ENCODE peak calls at places on chromosomes 2 and 18, in five cellular contexts. F is uterus, K is MCF 10A, G is astrocyte of the spinal cord, S is breast epithelium. D is an unnamed sample.

GRCh38 chr2:232137748-232138147 is 176.2 kb downstream of the DIS3L2 start:
- DNase-seq in F (no peak), K (no peak), G (no peak), S (no peak), D (no peak)

GRCh38 chr2:106138904-106139574 is 55.1 kb downstream of the UXS1 start:
- DNase-seq in F (no peak), K (no peak), G (no peak), S (no peak), D (no peak)

GRCh38 chr2:64850641-64851040 is 138.6 kb upstream of the SLC1A4 start:
- DNase-seq in F (no peak), K (no peak), G (no peak), S (no peak), D (no peak)

GRCh38 chr2:218319813-218320360 is 27.6 kb upstream of the TMBIM1 start:
- DNase-seq in F (no peak), K (peak; percentile 18), G (no peak), S (no peak), D (no peak)

GRCh38 chr2:46082531-46083485 is 214.4 kb upstream of the EPAS1 start:
- DNase-seq in F (no peak), K (peak; percentile 89), G (peak; percentile 90), S (no peak), D (peak; percentile 13)

GRCh38 chr2:29013046-29013780 is 32.1 kb downstream of the TOGARAM2 start:
- DNase-seq in F (no peak), K (peak; percentile 22), G (peak; percentile 32), S (no peak), D (peak; percentile 18)

GRCh38 chr2:78861546-78861945 is 164.0 kb upstream of the REG3G start:
- DNase-seq in F (no peak), K (peak; percentile 39), G (no peak), S (no peak), D (peak; percentile 13)

GRCh38 chr18:80225685-80226084 is 21.6 kb downstream of the PARD6G start:
- DNase-seq in F (no peak), K (no peak), G (no peak), S (no peak), D (no peak)

GRCh38 chr2:39379643-39380524 is 57.2 kb downstream of the MAP4K3 start:
- DNase-seq in F (no peak), K (peak; percentile 62), G (peak; percentile 64), S (no peak), D (peak; percentile 8)

GRCh38 chr18:45677408-45677807 is 46.6 kb upstream of the SLC14A1 start:
- DNase-seq in F (no peak), K (no peak), G (no peak), S (no peak), D (no peak)

GRCh38 chr18:49784427-49785185 is 28.7 kb downstream of the ACAA2 start:
- DNase-seq in F (no peak), K (no peak), G (peak; percentile 13), S (no peak), D (no peak)
- TF ChIP-seq CTCF in F (no peak), K (peak; percentile 31), G (peak; percentile 21), S (no peak), D (no peak)

GRCh38 chr18:46950064-46950656 is 32.8 kb downstream of the KATNAL2 start:
- DNase-seq in F (no peak), K (peak; percentile 13), G (peak; percentile 2), S (no peak), D (no peak)
- TF ChIP-seq CTCF in F (no peak), K (peak; percentile 44), G (peak; percentile 54), S (no peak), D (peak; percentile 42)

DNA sequence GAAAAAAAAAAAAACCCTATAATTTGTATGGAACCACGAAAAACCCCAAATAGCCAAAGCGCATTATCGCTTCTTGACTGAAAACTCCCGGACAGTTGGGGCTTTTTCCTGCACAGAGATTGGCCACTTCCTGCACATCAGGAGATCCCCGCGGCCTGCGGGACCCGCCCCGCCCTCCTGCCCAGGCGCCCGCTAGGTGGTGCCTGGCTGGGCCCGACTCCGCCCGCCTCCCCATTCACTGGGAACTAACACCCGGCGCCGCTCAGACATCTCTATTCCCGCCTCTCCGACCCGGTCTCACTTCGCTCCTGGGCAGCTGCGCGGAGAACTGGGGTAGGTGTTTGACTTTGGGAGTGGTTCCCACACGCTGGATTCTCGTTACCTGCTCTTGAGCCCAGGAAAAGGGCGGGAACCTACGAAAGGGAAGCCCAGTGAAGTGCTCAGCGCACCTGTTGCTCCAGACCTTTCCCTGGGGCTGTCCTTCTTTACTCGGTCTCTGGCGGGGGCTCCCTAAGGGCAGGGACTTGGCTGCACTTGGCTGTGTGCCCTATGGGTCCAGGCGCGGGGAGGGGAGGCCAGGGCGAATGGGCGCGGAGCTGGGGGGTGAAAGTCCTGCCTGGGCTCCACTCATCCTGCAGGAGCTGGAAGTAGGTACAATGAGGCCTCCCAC is at the start of gene HMSD:
- DNase-seq in F (peak; percentile 25), K (no peak), G (peak; percentile 50), S (no peak), D (peak; percentile 74)
- TF ChIP-seq CTCF in F (peak; percentile 44), K (no peak), G (peak; percentile 56), S (no peak), D (peak; percentile 47)

GRCh38 chr18:50586710-50587109 is 26.8 kb downstream of the MAPK4 start:
- DNase-seq in F (no peak), K (peak; percentile 8), G (no peak), S (no peak), D (no peak)
- TF ChIP-seq CTCF in F (no peak), K (peak; percentile 16), G (no peak), S (no peak), D (peak; percentile 10)

D was measured in RWPE1.